ENCODE peak calls at places on chromosomes 1 and 21, in four cellular contexts. Q is left ventricle myocardium inferior, T is AG09319, S is RWPE2. X is an unnamed sample.

GRCh38 chr1:93989601-93990000 is 80.4 kb upstream of the GCLM start:
- DNase-seq in Q (no peak), T (no peak), S (no peak), X (no peak)

GRCh38 chr1:248858096-248858890 is 592 bp downstream of the ZNF692 start:
- DNase-seq in Q (peak), T (peak), S (no peak), X (peak)

GRCh38 chr21:15848632-15849031 is 118.8 kb downstream of the USP25 start:
- DNase-seq in Q (no peak), T (no peak), S (no peak), X (peak)

GRCh38 chr1:31054349-31054748 is 11.2 kb downstream of the PUM1 start:
- DNase-seq in Q (no peak), T (no peak), S (no peak), X (no peak)

GRCh38 chr1:64042331-64043100 is 160.9 kb upstream of the UBE2U start:
- DNase-seq in Q (no peak), T (peak), S (no peak), X (peak)

GRCh38 chr1:236794585-236795034 is 482 bp upstream of the MTR start:
- DNase-seq in Q (no peak), T (no peak), S (no peak), X (no peak)

GRCh38 chr1:56374026-56374974 is 205.1 kb downstream of the PLPP3 start:
- DNase-seq in Q (peak), T (no peak), S (no peak), X (no peak)

GRCh38 chr1:184851822-184852746 is 97.4 kb upstream of the EDEM3 start:
- DNase-seq in Q (no peak), T (no peak), S (no peak), X (no peak)

GRCh38 chr1:40078512-40079333 is 18.3 kb downstream of the PPT1 start:
- DNase-seq in Q (no peak), T (no peak), S (no peak), X (peak)

GRCh38 chr1:162656266-162656665 is 24.0 kb downstream of the DDR2 start:
- DNase-seq in Q (no peak), T (no peak), S (no peak), X (no peak)

DNA sequence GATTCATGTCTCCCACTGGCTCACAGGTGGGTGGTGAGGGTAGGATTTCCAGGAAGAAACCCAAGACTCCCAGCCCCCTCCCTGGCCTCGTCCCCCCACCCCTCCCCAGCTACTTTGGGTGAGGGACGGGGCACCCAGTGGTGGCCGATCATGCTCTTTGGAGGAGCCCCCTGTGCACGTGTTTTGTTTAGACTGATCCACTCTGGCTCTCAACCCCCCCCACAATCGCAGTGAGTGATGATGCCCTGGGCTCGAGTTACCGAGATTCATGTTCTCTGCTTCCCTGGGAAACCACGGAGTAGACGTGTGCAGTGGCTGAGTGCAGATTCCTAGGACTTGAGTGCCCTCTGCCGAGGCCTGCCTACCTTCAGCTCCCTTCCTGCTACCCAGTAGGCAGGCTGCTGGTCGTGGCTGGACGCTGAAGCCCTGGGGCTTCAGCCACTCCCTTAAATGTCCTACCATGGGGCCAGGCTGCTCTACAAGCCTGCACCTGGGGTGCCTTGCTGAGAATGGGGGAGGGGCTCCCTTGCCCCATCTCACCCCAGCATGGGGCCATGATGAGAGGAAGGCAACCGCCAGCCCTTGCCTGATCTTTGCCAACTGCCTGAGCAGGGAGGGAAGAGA is 3.9 kb upstream of the GRIK3 start:
- DNase-seq in Q (no peak), T (no peak), S (no peak), X (peak)
- TF ChIP-seq CTCF in Q (peak), T (no peak), S (no peak), X (no peak)

GRCh38 chr1:221874285-221875003 is 132.6 kb upstream of the DUSP10 start:
- DNase-seq in Q (no peak), T (peak), S (no peak), X (no peak)
- TF ChIP-seq CTCF in Q (no peak), T (peak), S (no peak), X (no peak)

DNA sequence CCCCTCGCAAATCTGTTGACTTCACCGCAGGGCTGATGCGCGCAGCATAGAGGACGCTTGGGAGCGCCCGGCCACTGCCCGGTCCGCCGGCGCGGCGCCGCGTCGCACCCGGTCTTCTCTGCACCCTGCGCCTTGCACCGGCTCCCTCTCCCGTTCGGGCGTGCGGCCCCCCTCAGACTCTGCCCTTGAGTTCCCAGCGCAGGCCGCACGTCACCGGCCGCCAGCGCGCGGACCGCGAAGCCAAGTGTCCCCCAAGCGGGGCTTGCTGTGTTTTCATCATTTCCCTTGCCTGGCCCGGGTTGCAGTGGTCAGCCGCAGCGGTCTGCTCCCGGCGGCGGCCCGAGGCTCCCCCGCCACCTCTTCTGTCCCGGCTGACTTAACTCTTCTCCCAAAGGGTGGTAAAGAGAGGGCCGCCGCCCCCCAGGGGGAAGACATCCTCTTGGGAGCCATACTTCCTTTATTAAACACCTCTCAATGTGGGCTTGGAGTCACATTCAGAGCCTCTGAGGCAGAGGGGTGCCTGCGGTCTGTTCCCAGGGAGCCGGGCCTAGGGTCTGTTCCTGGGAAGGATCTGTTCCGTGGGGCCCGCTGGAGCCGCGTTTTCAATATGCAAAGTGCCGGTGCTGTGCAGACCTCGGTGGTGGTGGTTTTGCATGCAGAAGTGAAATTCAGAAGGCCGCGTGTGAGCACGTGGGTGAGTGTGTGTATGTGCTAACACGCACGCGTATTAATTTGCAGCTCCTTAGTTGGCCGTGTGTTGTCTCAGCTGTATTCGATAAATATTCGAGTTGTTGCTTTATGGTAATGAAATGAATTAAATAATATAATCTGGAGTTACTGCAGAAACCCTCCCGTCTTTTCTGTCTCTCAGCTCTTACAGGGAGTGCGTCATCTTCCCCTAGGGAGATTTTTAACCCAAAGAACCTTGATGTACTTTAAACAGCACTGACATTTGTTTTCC is 17.6 kb downstream of the PBX1 start:
- DNase-seq in Q (peak), T (peak), S (no peak), X (no peak)
- TF ChIP-seq CTCF in Q (no peak), T (no peak), S (no peak), X (no peak)

GRCh38 chr1:156421062-156421938 is 52.3 kb downstream of the RHBG start:
- DNase-seq in Q (peak), T (no peak), S (peak), X (peak)

GRCh38 chr1:156417700-156418015 is 48.6 kb downstream of the RHBG start:
- DNase-seq in Q (no peak), T (no peak), S (no peak), X (no peak)

GRCh38 chr1:156421939-156422601 is 53.1 kb downstream of the RHBG start:
- DNase-seq in Q (no peak), T (no peak), S (no peak), X (no peak)

GRCh38 chr1:156420209-156421061 is 51.4 kb downstream of the RHBG start:
- DNase-seq in Q (no peak), T (no peak), S (peak), X (no peak)

DNA sequence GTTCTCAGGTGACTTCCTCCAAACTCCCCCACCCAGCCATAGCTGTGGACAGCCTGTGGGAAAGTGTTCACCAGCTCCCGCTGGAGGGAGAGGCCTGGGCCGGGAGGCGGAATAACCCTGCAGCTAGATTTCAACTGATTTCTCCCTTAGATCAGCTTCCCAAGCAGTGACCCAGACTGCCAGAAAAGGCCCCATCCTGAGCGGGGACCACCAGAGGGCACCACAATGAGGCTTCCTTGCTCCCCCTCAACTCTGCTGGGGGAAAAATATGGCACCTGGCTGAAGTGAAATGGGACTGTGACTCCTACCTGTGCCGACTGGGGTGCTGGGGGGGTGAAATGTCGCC is 50.8 kb downstream of the RHBG start:
- DNase-seq in Q (no peak), T (no peak), S (peak), X (no peak)
- TF ChIP-seq CTCF in Q (no peak), T (no peak), S (no peak), X (no peak)

GRCh38 chr1:160837558-160838205 is 25.0 kb downstream of the CD244 start:
- DNase-seq in Q (peak), T (no peak), S (no peak), X (no peak)
- TF ChIP-seq CTCF in Q (no peak), T (no peak), S (no peak), X (no peak)

GRCh38 chr1:216944864-216945505 is 221.8 kb upstream of the ESRRG start:
- DNase-seq in Q (no peak), T (no peak), S (no peak), X (no peak)
- TF ChIP-seq CTCF in Q (no peak), T (no peak), S (no peak), X (no peak)

DNA sequence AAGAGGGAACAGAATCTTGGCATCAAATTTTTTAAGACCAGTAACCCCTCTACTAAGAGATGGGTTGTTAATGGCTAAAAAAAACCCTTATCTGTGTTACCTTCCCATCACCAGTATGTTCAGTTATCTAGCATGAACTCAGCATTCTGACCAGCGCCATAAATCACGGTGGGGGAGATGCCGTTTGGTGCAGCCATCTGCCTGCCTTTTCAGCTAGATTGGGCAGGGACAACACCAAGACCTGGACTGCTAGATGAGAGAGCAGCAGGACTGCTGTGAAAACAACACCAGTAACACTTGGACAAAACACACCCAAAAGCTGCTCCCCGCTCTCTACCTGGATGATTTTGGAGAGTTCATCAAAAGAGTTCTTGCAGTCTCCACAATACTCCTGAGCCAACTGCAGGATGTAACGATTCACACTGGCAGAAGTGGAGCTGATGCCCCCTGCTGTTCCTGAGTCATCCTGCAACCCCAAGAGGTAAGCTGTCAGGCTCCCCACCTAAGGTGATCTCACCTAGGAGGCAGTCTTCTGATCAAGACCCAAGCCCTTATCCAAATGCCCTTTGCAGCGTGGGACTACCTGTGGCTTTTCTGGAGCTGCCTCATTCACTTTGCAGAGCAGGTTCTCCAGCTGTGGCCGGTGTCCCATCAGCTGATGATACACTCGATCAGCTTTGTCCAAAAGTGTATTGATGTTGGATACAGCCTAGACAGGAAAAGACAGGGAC is 96.5 kb downstream of the UBR4 start:
- DNase-seq in Q (no peak), T (no peak), S (no peak), X (peak)
- TF ChIP-seq CTCF in Q (peak), T (peak), S (peak), X (peak)

GRCh38 chr1:3012511-3013291 is 8.6 kb upstream of the ACTRT2 start:
- DNase-seq in Q (peak), T (no peak), S (peak), X (no peak)
- TF ChIP-seq CTCF in Q (peak), T (peak), S (peak), X (no peak)

GRCh38 chr1:54973205-54973921 is 7.1 kb upstream of the TMEM61 start:
- DNase-seq in Q (peak), T (no peak), S (no peak), X (peak)
- TF ChIP-seq CTCF in Q (peak), T (peak), S (peak), X (peak)

GRCh38 chr1:179146476-179146875 is 64.6 kb downstream of the TOR3A start:
- DNase-seq in Q (no peak), T (no peak), S (no peak), X (no peak)
- TF ChIP-seq CTCF in Q (no peak), T (no peak), S (no peak), X (no peak)